ENCODE peak calls at places on chromosome 16, in four cellular contexts. One of them, this sample, is unnamed.

GRCh38 chr16:57477531-57478202 is 8.6 kb downstream of the DOK4 start:
- DNase-seq in tibial artery: no peak
- DNase-seq in body of pancreas: no peak
- DNase-seq in uterus: no peak
- DNase-seq in this sample: peak; percentile 58

GRCh38 chr16:17329412-17329811 is 141.3 kb downstream of the XYLT1 start:
- DNase-seq in uterus: no peak
- DNase-seq in tibial artery: peak; percentile 32
- DNase-seq in body of pancreas: no peak
- DNase-seq in this sample: no peak

GRCh38 chr16:6573577-6573976 is 759.1 kb upstream of the RBFOX1 start:
- DNase-seq in body of pancreas: peak; percentile 18
- DNase-seq in uterus: no peak
- DNase-seq in tibial artery: no peak
- DNase-seq in this sample: no peak

GRCh38 chr16:69143116-69143515 is 10.7 kb downstream of the UTP4 start:
- DNase-seq in tibial artery: no peak
- DNase-seq in body of pancreas: no peak
- DNase-seq in uterus: no peak
- DNase-seq in this sample: no peak

GRCh38 chr16:63145411-63145810 is 1109.2 kb upstream of the CDH8 start:
- DNase-seq in uterus: no peak
- DNase-seq in tibial artery: no peak
- DNase-seq in body of pancreas: no peak
- DNase-seq in this sample: no peak

GRCh38 chr16:31386157-31386984 is 6.8 kb upstream of the ITGAD start:
- DNase-seq in body of pancreas: peak; percentile 70
- DNase-seq in tibial artery: no peak
- DNase-seq in uterus: no peak
- DNase-seq in this sample: no peak

GRCh38 chr16:78551487-78552085 is 452.1 kb downstream of the WWOX start:
- DNase-seq in uterus: no peak
- DNase-seq in tibial artery: no peak
- DNase-seq in body of pancreas: no peak
- DNase-seq in this sample: no peak

GRCh38 chr16:3147046-3147756 is 12.4 kb downstream of the ZNF213 start:
- DNase-seq in body of pancreas: no peak
- DNase-seq in tibial artery: no peak
- DNase-seq in uterus: no peak
- DNase-seq in this sample: peak; percentile 70

GRCh38 chr16:59192551-59193199 is 458.6 kb upstream of the GOT2 start:
- DNase-seq in body of pancreas: no peak
- DNase-seq in uterus: no peak
- DNase-seq in tibial artery: no peak
- DNase-seq in this sample: no peak

DNA sequence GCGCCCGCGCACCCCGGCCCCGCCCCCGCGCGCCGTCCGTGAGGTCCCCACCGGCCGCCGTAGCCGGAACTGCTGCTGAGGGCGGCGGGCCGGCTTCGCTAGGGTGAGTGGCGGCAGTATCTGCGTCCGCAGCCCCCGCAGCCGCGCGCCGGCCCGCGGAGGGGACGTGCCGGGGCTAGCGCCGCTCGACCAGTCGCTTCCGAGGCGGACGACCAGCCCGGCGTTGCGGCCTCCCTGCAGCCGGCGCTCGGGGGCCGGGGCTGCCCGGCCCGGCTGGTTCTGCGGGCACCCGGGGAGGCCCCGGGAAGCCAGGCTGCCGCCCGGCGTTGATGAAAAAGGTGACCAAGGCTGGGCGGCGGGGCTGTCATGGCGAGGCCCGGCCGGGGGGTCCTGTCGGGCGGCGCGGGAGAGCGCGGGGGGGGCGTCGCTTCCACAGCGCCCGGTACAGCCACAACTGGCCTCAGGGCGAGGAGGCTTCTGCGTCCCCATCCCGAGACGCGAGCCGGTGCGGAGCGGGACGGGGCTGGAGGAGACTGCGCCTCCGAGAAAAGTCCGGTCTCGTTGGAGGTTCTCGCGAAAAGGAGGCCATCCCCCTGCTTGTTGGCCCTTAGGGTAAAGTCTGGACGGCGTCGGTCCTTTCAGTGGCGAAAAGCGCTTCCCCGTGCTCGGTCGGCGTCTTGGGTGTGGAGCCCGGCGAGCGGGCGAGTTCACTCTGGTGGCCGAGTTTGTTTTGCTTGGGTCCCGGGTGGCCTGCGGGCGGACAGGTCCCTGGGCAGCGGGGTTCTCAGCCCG is at the start of gene CRAMP1:
- DNase-seq in body of pancreas: peak; percentile 12
- DNase-seq in uterus: no peak
- DNase-seq in tibial artery: peak; percentile 68
- DNase-seq in this sample: no peak
- H3K27ac ChIP-seq in body of pancreas: peak within 1 kb of the TSS; percentile 43
- H3K27ac ChIP-seq in uterus: peak within 1 kb of the TSS; percentile 74
- H3K27ac ChIP-seq in tibial artery: peak within 1 kb of the TSS; percentile 91
- H3K27ac ChIP-seq in this sample: peak within 1 kb of the TSS; percentile 90

GRCh38 chr16:75593825-75594820 is 27.9 kb downstream of the GABARAPL2 start:
- DNase-seq in uterus: no peak
- DNase-seq in body of pancreas: no peak
- DNase-seq in tibial artery: peak; percentile 39
- DNase-seq in this sample: no peak
- H3K27ac ChIP-seq in uterus: no peak overlapping the region
- H3K27ac ChIP-seq in body of pancreas: no peak overlapping the region
- H3K27ac ChIP-seq in tibial artery: no peak overlapping the region
- H3K27ac ChIP-seq in this sample: no peak overlapping the region

GRCh38 chr16:89341697-89342694 is 124.5 kb downstream of the ZNF778 start:
- DNase-seq in body of pancreas: no peak
- DNase-seq in uterus: no peak
- DNase-seq in tibial artery: no peak
- DNase-seq in this sample: no peak

GRCh38 chr16:89343501-89344291 is 126.2 kb downstream of the ZNF778 start:
- DNase-seq in tibial artery: no peak
- DNase-seq in uterus: no peak
- DNase-seq in body of pancreas: no peak
- DNase-seq in this sample: no peak

GRCh38 chr16:89344314-89344828 is 126.9 kb downstream of the ZNF778 start:
- DNase-seq in uterus: no peak
- DNase-seq in tibial artery: no peak
- DNase-seq in body of pancreas: no peak
- DNase-seq in this sample: no peak

GRCh38 chr16:89338863-89339262 is 121.4 kb downstream of the ZNF778 start:
- DNase-seq in uterus: no peak
- DNase-seq in tibial artery: no peak
- DNase-seq in body of pancreas: peak; percentile 4
- DNase-seq in this sample: no peak

DNA sequence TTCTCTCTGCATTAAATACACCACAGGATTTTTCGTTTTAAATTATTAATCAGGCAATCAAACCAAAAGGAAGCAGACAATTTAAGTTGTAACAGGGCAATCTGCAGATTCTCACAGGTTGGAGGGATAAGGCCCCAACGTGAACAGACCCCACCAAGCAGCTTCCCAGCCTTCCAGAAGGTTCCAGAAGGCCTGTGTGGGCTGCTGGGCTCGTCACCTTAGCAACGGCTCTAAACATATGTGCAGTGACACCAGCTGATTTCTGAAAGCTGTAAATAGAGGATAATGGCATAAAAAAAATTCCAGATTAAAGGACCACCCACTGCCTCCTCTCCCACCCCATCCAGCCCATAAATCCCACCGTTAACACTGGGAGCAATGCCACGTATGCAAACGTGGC is 123.8 kb downstream of the ZNF778 start:
- DNase-seq in uterus: no peak
- DNase-seq in body of pancreas: no peak
- DNase-seq in tibial artery: no peak
- DNase-seq in this sample: no peak
- H3K27ac ChIP-seq in uterus: no peak overlapping the region
- H3K27ac ChIP-seq in body of pancreas: no peak overlapping the region
- H3K27ac ChIP-seq in tibial artery: no peak overlapping the region
- H3K27ac ChIP-seq in this sample: no peak overlapping the region

DNA sequence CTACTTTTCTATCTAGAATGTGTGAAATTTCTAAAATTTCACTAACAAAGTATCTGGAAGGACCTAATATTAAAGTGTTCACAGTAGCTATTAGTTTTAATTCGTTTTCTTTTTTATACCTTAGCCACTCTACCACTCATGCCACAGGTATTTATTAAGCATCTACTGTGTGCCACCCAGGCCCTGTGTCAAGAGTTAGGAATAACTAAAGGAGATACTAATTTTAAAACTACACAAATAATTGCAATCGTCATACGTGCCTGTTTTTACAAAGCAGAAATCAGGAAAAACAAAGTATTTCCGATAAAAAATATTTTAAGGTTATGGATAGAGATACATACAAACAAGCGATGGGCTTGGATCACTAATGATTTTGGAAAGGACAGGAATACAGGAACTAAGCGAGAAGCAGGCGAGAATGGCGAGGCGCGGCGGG is 483 bp upstream of the EEF2K start:
- DNase-seq in uterus: no peak
- DNase-seq in body of pancreas: no peak
- DNase-seq in tibial artery: no peak
- DNase-seq in this sample: no peak
- H3K27ac ChIP-seq in uterus: peak overlapping the region; percentile 87
- H3K27ac ChIP-seq in body of pancreas: peak overlapping the region; percentile 84
- H3K27ac ChIP-seq in tibial artery: peak overlapping the region; percentile 89
- H3K27ac ChIP-seq in this sample: peak overlapping the region; percentile 89